ENCODE peak calls at places on chromosomes 4 and X, in ten cellular contexts. F, B, R, T, E, G, Z, D, U and J are unnamed samples.

GRCh38 chrX:70485466-70485865 is 40.8 kb downstream of the DLG3 start:
- DNase-seq in F (no peak), B (no peak), R (no peak), T (no peak), E (peak; percentile 15), G (no peak), Z (no peak), D (no peak), U (no peak), J (no peak)

GRCh38 chrX:70973221-70973620 is 42.3 kb upstream of the SLC7A3 start:
- DNase-seq in F (no peak), B (no peak), R (no peak), T (no peak), E (no peak), G (no peak), Z (no peak), D (no peak), U (no peak), J (no peak)

GRCh38 chr4:83224502-83225197 is 59.9 kb downstream of the COQ2 start:
- DNase-seq in F (no peak), B (no peak), R (no peak), T (no peak), E (no peak), G (no peak), Z (no peak), D (no peak), U (no peak), J (no peak)

GRCh38 chrX:42606591-42606990 is 171.4 kb downstream of the PPP1R2C start:
- DNase-seq in F (no peak), B (no peak), R (no peak), T (no peak), E (peak; percentile 44), G (no peak), Z (no peak), D (no peak), U (no peak), J (no peak)

GRCh38 chr4:90211174-90211573 is 84.0 kb downstream of the CCSER1 start:
- DNase-seq in F (no peak), B (no peak), R (no peak), T (no peak), E (no peak), G (no peak), Z (no peak), D (no peak), U (no peak), J (no peak)

GRCh38 chr4:79597266-79597665 is 189.2 kb upstream of the GK2 start:
- DNase-seq in F (no peak), B (no peak), R (peak; percentile 6), T (peak; percentile 17), E (no peak), G (no peak), Z (no peak), D (no peak), U (no peak), J (no peak)

GRCh38 chr4:150436598-150437370 is 145.2 kb upstream of the MAB21L2 start:
- DNase-seq in F (no peak), B (no peak), R (no peak), T (no peak), E (no peak), G (no peak), Z (no peak), D (no peak), U (no peak), J (no peak)

GRCh38 chr4:175871774-175872405 is 59.8 kb upstream of the GPM6A start:
- DNase-seq in F (no peak), B (no peak), R (peak; percentile 56), T (peak; percentile 18), E (no peak), G (no peak), Z (no peak), D (no peak), U (no peak), J (no peak)

GRCh38 chrX:20442597-20442996 is 175.9 kb upstream of the RPS6KA3 start:
- DNase-seq in F (peak; percentile 81), B (peak; percentile 56), R (peak; percentile 76), T (peak; percentile 82), E (peak; percentile 92), G (peak; percentile 44), Z (peak; percentile 72), D (peak; percentile 53), U (peak; percentile 85), J (peak; percentile 75)